ENCODE peak calls at places on chromosomes 16 and 17, in ten cellular contexts. G, P, A, H, B, Q, D, Y, I and K are unnamed samples.

GRCh38 chr16:86984286-86984685 is 332.9 kb downstream of the C16orf95 start:
- DNase-seq in G (no peak), P (no peak), A (no peak), H (no peak), B (no peak), Q (no peak), D (no peak), Y (no peak), I (no peak), K (no peak)

GRCh38 chr16:35908942-35909341 is 2449.5 kb downstream of the TP53TG3F start:
- DNase-seq in G (no peak), P (no peak), A (no peak), H (peak), B (no peak), Q (no peak), D (no peak), Y (no peak), I (no peak), K (no peak)

GRCh38 chr16:81734632-81735434 is 44.3 kb upstream of the PLCG2 start:
- DNase-seq in G (no peak), P (no peak), A (no peak), H (no peak), B (no peak), Q (no peak), D (no peak), Y (no peak), I (no peak), K (no peak)

GRCh38 chr16:12801511-12802042 is 2.1 kb downstream of the CPPED1 start:
- DNase-seq in G (peak), P (peak), A (no peak), H (peak), B (peak), Q (peak), D (no peak), Y (no peak), I (peak), K (peak)

GRCh38 chr17:67431210-67432015 is 54.3 kb downstream of the PITPNC1 start:
- DNase-seq in G (peak), P (peak), A (no peak), H (peak), B (no peak), Q (no peak), D (peak), Y (no peak), I (no peak), K (peak)

GRCh38 chr17:76840884-76841775 is 27.1 kb upstream of the MGAT5B start:
- DNase-seq in G (no peak), P (no peak), A (no peak), H (no peak), B (no peak), Q (no peak), D (no peak), Y (peak), I (no peak), K (no peak)

GRCh38 chr17:8393470-8394231 is 4.0 kb downstream of the RNF222 start:
- DNase-seq in G (no peak), P (no peak), A (no peak), H (no peak), B (no peak), Q (no peak), D (no peak), Y (no peak), I (no peak), K (peak)

GRCh38 chr17:64159051-64159590 is 29.2 kb upstream of the ERN1 start:
- DNase-seq in G (no peak), P (no peak), A (no peak), H (no peak), B (no peak), Q (no peak), D (no peak), Y (peak), I (peak), K (no peak)

GRCh38 chr17:62968445-62968923 is 2.4 kb downstream of the TANC2 start:
- DNase-seq in G (peak), P (peak), A (peak), H (peak), B (no peak), Q (peak), D (peak), Y (peak), I (peak), K (peak)

GRCh38 chr16:9401173-9401572 is 309.7 kb downstream of the HAPSTR1 start:
- DNase-seq in G (no peak), P (no peak), A (no peak), H (no peak), B (no peak), Q (no peak), D (no peak), Y (no peak), I (no peak), K (no peak)

GRCh38 chr16:19842758-19843157 is 41.9 kb downstream of the GPRC5B start:
- DNase-seq in G (no peak), P (no peak), A (no peak), H (no peak), B (no peak), Q (no peak), D (no peak), Y (no peak), I (no peak), K (no peak)

GRCh38 chr17:68705331-68706166 is 104.4 kb upstream of the FAM20A start:
- DNase-seq in G (peak), P (no peak), A (no peak), H (no peak), B (no peak), Q (no peak), D (no peak), Y (no peak), I (no peak), K (no peak)

GRCh38 chr16:53632526-53632925 is 71.1 kb downstream of the RPGRIP1L start:
- DNase-seq in G (no peak), P (no peak), A (no peak), H (no peak), B (no peak), Q (no peak), D (no peak), Y (no peak), I (no peak), K (no peak)

GRCh38 chr17:40551874-40552768 is 13.2 kb downstream of the CCR7 start:
- DNase-seq in G (no peak), P (peak), A (peak), H (no peak), B (peak), Q (no peak), D (no peak), Y (peak), I (peak), K (peak)

GRCh38 chr16:1696863-1697262 is 9.1 kb upstream of the MAPK8IP3 start:
- DNase-seq in G (peak), P (no peak), A (no peak), H (no peak), B (no peak), Q (no peak), D (no peak), Y (no peak), I (no peak), K (no peak)

GRCh38 chr17:78739331-78739853 is 42.7 kb downstream of the CYTH1 start:
- DNase-seq in G (no peak), P (no peak), A (no peak), H (no peak), B (no peak), Q (no peak), D (no peak), Y (no peak), I (no peak), K (peak)